ENCODE peak calls at places on chromosomes 6 and 20, in four cellular contexts. One of them, this sample, is unnamed. For H3K4me1, the result is how much of the 10 kb centered on the place peaks cover.

GRCh38 chr6:28977351-28978136 is 27.6 kb downstream of the ZNF311 start:
- DNase-seq in fibroblast of lung: peak
- DNase-seq in uterus: no peak
- DNase-seq in breast epithelium: no peak
- DNase-seq in this sample: no peak

GRCh38 chr6:18242062-18242851 is 22.1 kb downstream of the DEK start:
- DNase-seq in fibroblast of lung: peak
- DNase-seq in uterus: no peak
- DNase-seq in breast epithelium: no peak
- DNase-seq in this sample: no peak

GRCh38 chr20:38602185-38602581 is 574 bp downstream of the ARHGAP40 start:
- DNase-seq in fibroblast of lung: no peak
- DNase-seq in uterus: no peak
- DNase-seq in breast epithelium: no peak
- DNase-seq in this sample: no peak

GRCh38 chr6:148750826-148751225 is 4.0 kb downstream of the UST start:
- DNase-seq in fibroblast of lung: peak
- DNase-seq in uterus: no peak
- DNase-seq in breast epithelium: no peak
- DNase-seq in this sample: no peak

GRCh38 chr6:139064981-139065665 is 36.6 kb downstream of the ABRACL start:
- DNase-seq in fibroblast of lung: no peak
- DNase-seq in uterus: no peak
- DNase-seq in breast epithelium: no peak
- DNase-seq in this sample: no peak

GRCh38 chr6:144922120-144922722 is 637.1 kb downstream of the UTRN start:
- DNase-seq in fibroblast of lung: peak
- DNase-seq in uterus: no peak
- DNase-seq in breast epithelium: no peak
- DNase-seq in this sample: no peak

GRCh38 chr6:110800839-110801196 is 14.5 kb downstream of the CDK19 start:
- DNase-seq in fibroblast of lung: no peak
- DNase-seq in uterus: no peak
- DNase-seq in breast epithelium: no peak
- DNase-seq in this sample: no peak

GRCh38 chr20:25053207-25054132 is 4.5 kb downstream of the ACSS1 start:
- DNase-seq in fibroblast of lung: peak
- DNase-seq in uterus: peak
- DNase-seq in breast epithelium: peak
- DNase-seq in this sample: peak

GRCh38 chr6:50271266-50271665 is 221.5 kb upstream of the DEFB112 start:
- DNase-seq in fibroblast of lung: peak
- DNase-seq in uterus: no peak
- DNase-seq in breast epithelium: no peak
- DNase-seq in this sample: no peak

GRCh38 chr20:7772376-7772775 is 167.9 kb downstream of the HAO1 start:
- DNase-seq in fibroblast of lung: peak
- DNase-seq in uterus: no peak
- DNase-seq in breast epithelium: no peak
- DNase-seq in this sample: no peak

GRCh38 chr6:18978330-18979128 is 591.4 kb downstream of the RNF144B start:
- DNase-seq in fibroblast of lung: peak
- DNase-seq in uterus: no peak
- DNase-seq in breast epithelium: no peak
- DNase-seq in this sample: no peak

GRCh38 chr20:54475334-54476287 is at the start of gene DOK5:
- DNase-seq in fibroblast of lung: peak
- DNase-seq in uterus: peak
- DNase-seq in breast epithelium: no peak
- DNase-seq in this sample: peak

GRCh38 chr6:56890683-56891429 is 64.1 kb upstream of the BEND6 start:
- DNase-seq in fibroblast of lung: peak
- DNase-seq in uterus: no peak
- DNase-seq in breast epithelium: no peak
- DNase-seq in this sample: no peak

GRCh38 chr20:5947276-5947675 is 3.1 kb downstream of the TRMT6 start:
- DNase-seq in fibroblast of lung: no peak
- DNase-seq in uterus: no peak
- DNase-seq in breast epithelium: no peak
- DNase-seq in this sample: peak

GRCh38 chr6:12923644-12924235 is 207.2 kb downstream of the PHACTR1 start:
- DNase-seq in fibroblast of lung: no peak
- DNase-seq in uterus: no peak
- DNase-seq in breast epithelium: no peak
- DNase-seq in this sample: no peak

GRCh38 chr20:54067606-54068174 is 2.7 kb downstream of the BCAS1 start:
- DNase-seq in fibroblast of lung: no peak
- DNase-seq in uterus: no peak
- DNase-seq in breast epithelium: peak
- DNase-seq in this sample: no peak

GRCh38 chr20:24816431-24816830 is 132.6 kb upstream of the CST7 start:
- DNase-seq in fibroblast of lung: no peak
- DNase-seq in uterus: no peak
- DNase-seq in breast epithelium: no peak
- DNase-seq in this sample: no peak

GRCh38 chr20:12984863-12985262 is 23.9 kb upstream of the SPTLC3 start:
- DNase-seq in fibroblast of lung: no peak
- DNase-seq in uterus: no peak
- DNase-seq in breast epithelium: no peak
- DNase-seq in this sample: no peak

GRCh38 chr6:105872244-105872643 is 213.9 kb upstream of the PRDM1 start:
- DNase-seq in fibroblast of lung: no peak
- DNase-seq in uterus: no peak
- DNase-seq in breast epithelium: no peak
- DNase-seq in this sample: no peak

GRCh38 chr6:579339-579738 is 77.6 kb downstream of the HUS1B start:
- DNase-seq in fibroblast of lung: peak
- DNase-seq in uterus: no peak
- DNase-seq in breast epithelium: no peak
- DNase-seq in this sample: no peak

GRCh38 chr6:158042245-158042798 is 60.7 kb downstream of the SYNJ2 start:
- DNase-seq in fibroblast of lung: peak
- DNase-seq in uterus: peak
- DNase-seq in breast epithelium: no peak
- DNase-seq in this sample: peak

GRCh38 chr6:35146453-35146852 is 5.3 kb upstream of the TCP11 start:
- DNase-seq in fibroblast of lung: peak
- DNase-seq in uterus: no peak
- DNase-seq in breast epithelium: peak
- DNase-seq in this sample: peak

GRCh38 chr6:142510217-142510616 is 208.4 kb downstream of the ADGRG6 start:
- DNase-seq in fibroblast of lung: no peak
- DNase-seq in uterus: no peak
- DNase-seq in breast epithelium: no peak
- DNase-seq in this sample: no peak

GRCh38 chr6:83867527-83868161 is 8.2 kb downstream of the CYB5R4 start:
- DNase-seq in fibroblast of lung: peak
- DNase-seq in uterus: no peak
- DNase-seq in breast epithelium: no peak
- DNase-seq in this sample: peak

GRCh38 chr6:158022749-158023596 is 41.3 kb downstream of the SYNJ2 start:
- DNase-seq in fibroblast of lung: no peak
- DNase-seq in uterus: no peak
- DNase-seq in breast epithelium: no peak
- DNase-seq in this sample: no peak

GRCh38 chr20:32549842-32550241 is 35.3 kb downstream of the NOL4L start:
- DNase-seq in fibroblast of lung: no peak
- DNase-seq in uterus: no peak
- DNase-seq in breast epithelium: no peak
- DNase-seq in this sample: no peak

GRCh38 chr6:156421933-156422332 is 355.2 kb upstream of the ARID1B start:
- DNase-seq in fibroblast of lung: no peak
- DNase-seq in uterus: no peak
- DNase-seq in breast epithelium: no peak
- DNase-seq in this sample: no peak

GRCh38 chr6:14720411-14721102 is 525.3 kb upstream of the JARID2 start:
- DNase-seq in fibroblast of lung: peak
- DNase-seq in uterus: no peak
- DNase-seq in breast epithelium: no peak
- DNase-seq in this sample: no peak

GRCh38 chr6:164109770-164110140 is 695.2 kb downstream of the QKI start:
- DNase-seq in fibroblast of lung: no peak
- DNase-seq in uterus: no peak
- DNase-seq in breast epithelium: peak
- DNase-seq in this sample: peak

GRCh38 chr20:45940469-45940868 is 6.0 kb downstream of the PCIF1 start:
- DNase-seq in fibroblast of lung: no peak
- DNase-seq in uterus: no peak
- DNase-seq in breast epithelium: no peak
- DNase-seq in this sample: no peak

GRCh38 chr6:65633516-65633915 is 73.5 kb downstream of the EYS start:
- DNase-seq in fibroblast of lung: peak
- DNase-seq in uterus: no peak
- DNase-seq in breast epithelium: no peak
- DNase-seq in this sample: no peak

GRCh38 chr20:19457551-19457950 is 245.1 kb downstream of the SLC24A3 start:
- DNase-seq in fibroblast of lung: no peak
- DNase-seq in uterus: no peak
- DNase-seq in breast epithelium: no peak
- DNase-seq in this sample: no peak

GRCh38 chr6:111994791-111995190 is 59.1 kb upstream of the CCN6 start:
- DNase-seq in fibroblast of lung: no peak
- DNase-seq in uterus: no peak
- DNase-seq in breast epithelium: no peak
- DNase-seq in this sample: no peak
- H3K4me1 ChIP-seq in fibroblast of lung: under half
- H3K4me1 ChIP-seq in uterus: under half
- H3K4me1 ChIP-seq in breast epithelium: under half
- H3K4me1 ChIP-seq in this sample: under half

GRCh38 chr20:17956099-17956685 is 12.4 kb downstream of the SNX5 start:
- DNase-seq in fibroblast of lung: no peak
- DNase-seq in uterus: no peak
- DNase-seq in breast epithelium: no peak
- DNase-seq in this sample: no peak

GRCh38 chr20:17957505-17958325 is 10.9 kb downstream of the SNX5 start:
- DNase-seq in fibroblast of lung: no peak
- DNase-seq in uterus: no peak
- DNase-seq in breast epithelium: no peak
- DNase-seq in this sample: no peak

GRCh38 chr20:17959257-17959627 is 9.4 kb downstream of the SNX5 start:
- DNase-seq in fibroblast of lung: no peak
- DNase-seq in uterus: no peak
- DNase-seq in breast epithelium: no peak
- DNase-seq in this sample: no peak

GRCh38 chr20:17960927-17961599 is 7.5 kb downstream of the SNX5 start:
- DNase-seq in fibroblast of lung: peak
- DNase-seq in uterus: peak
- DNase-seq in breast epithelium: no peak
- DNase-seq in this sample: peak

GRCh38 chr20:17958326-17959256 is 10.0 kb downstream of the SNX5 start:
- DNase-seq in fibroblast of lung: peak
- DNase-seq in uterus: no peak
- DNase-seq in breast epithelium: no peak
- DNase-seq in this sample: no peak
- TF ChIP-seq CTCF in fibroblast of lung: no peak
- TF ChIP-seq CTCF in uterus: peak
- TF ChIP-seq CTCF in breast epithelium: no peak
- TF ChIP-seq CTCF in this sample: peak

GRCh38 chr6:42050011-42050896 is at the start of gene TAF8:
- DNase-seq in fibroblast of lung: peak
- DNase-seq in uterus: peak
- DNase-seq in breast epithelium: peak
- DNase-seq in this sample: peak
- H3K4me1 ChIP-seq in fibroblast of lung: under half
- H3K4me1 ChIP-seq in uterus: under half
- H3K4me1 ChIP-seq in breast epithelium: under half
- H3K4me1 ChIP-seq in this sample: half or more

DNA sequence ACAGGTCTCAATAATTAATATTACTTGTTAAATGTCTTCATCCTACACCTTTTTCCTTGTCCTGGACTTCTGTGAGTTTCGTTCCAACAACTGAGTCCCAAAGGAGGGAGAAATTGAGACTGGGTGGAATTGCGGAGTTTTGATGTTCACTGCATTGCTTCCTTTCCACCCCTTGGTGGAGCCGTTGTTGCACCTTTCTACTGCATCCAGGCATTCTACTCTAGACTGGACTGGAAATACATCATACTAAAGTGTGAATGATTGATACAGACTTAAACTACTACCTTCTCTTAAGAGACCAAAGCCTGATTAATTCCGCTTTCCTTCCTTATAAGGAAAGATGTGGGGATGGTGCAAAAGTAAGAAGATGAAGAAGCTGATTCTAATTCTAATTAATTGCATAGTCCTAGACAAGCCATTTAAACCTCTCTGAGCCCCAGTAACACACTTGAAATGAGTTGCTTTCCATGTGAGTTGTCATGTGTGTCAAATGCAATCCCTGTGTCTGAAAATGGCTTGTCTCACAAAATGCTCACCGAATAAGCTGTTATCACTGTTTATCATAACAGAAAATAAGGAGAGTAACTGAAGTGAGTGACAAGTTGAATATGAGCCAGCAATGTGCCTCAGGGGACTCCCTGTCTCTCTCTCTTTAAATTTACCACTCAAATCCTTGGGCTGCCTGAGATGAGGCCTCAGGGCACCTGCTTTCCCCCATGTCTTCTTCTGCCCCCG is 338.3 kb upstream of the CHD6 start:
- DNase-seq in fibroblast of lung: no peak
- DNase-seq in uterus: no peak
- DNase-seq in breast epithelium: no peak
- DNase-seq in this sample: no peak
- TF ChIP-seq CTCF in fibroblast of lung: no peak
- TF ChIP-seq CTCF in uterus: no peak
- TF ChIP-seq CTCF in breast epithelium: no peak
- TF ChIP-seq CTCF in this sample: peak

GRCh38 chr6:167831281-167831680 is 4.6 kb downstream of the AFDN start:
- DNase-seq in fibroblast of lung: peak
- DNase-seq in uterus: no peak
- DNase-seq in breast epithelium: no peak
- DNase-seq in this sample: no peak
- H3K4me1 ChIP-seq in fibroblast of lung: under half
- H3K4me1 ChIP-seq in uterus: under half
- H3K4me1 ChIP-seq in breast epithelium: under half
- H3K4me1 ChIP-seq in this sample: half or more

GRCh38 chr20:50663095-50663821 is 28.1 kb downstream of the RIPOR3 start:
- DNase-seq in fibroblast of lung: no peak
- DNase-seq in uterus: no peak
- DNase-seq in breast epithelium: peak
- DNase-seq in this sample: no peak
- TF ChIP-seq CTCF in fibroblast of lung: no peak
- TF ChIP-seq CTCF in uterus: no peak
- TF ChIP-seq CTCF in breast epithelium: no peak
- TF ChIP-seq CTCF in this sample: no peak

GRCh38 chr20:51698252-51698651 is 69.9 kb downstream of the ATP9A start:
- DNase-seq in fibroblast of lung: no peak
- DNase-seq in uterus: no peak
- DNase-seq in breast epithelium: no peak
- DNase-seq in this sample: no peak

GRCh38 chr20:51705400-51705799 is 62.8 kb downstream of the ATP9A start:
- DNase-seq in fibroblast of lung: no peak
- DNase-seq in uterus: no peak
- DNase-seq in breast epithelium: no peak
- DNase-seq in this sample: no peak

GRCh38 chr20:51700809-51701285 is 67.3 kb downstream of the ATP9A start:
- DNase-seq in fibroblast of lung: peak
- DNase-seq in uterus: no peak
- DNase-seq in breast epithelium: no peak
- DNase-seq in this sample: no peak

GRCh38 chr20:51703446-51704287 is 64.5 kb downstream of the ATP9A start:
- DNase-seq in fibroblast of lung: no peak
- DNase-seq in uterus: no peak
- DNase-seq in breast epithelium: no peak
- DNase-seq in this sample: no peak
- H3K4me1 ChIP-seq in fibroblast of lung: under half
- H3K4me1 ChIP-seq in uterus: under half
- H3K4me1 ChIP-seq in breast epithelium: under half
- H3K4me1 ChIP-seq in this sample: under half